ENCODE peak calls at places on chromosomes 6 and 20, in nine cellular contexts. S is breast epithelium, P is Panc1, C is HCT116, K is SK-N-SH, L is transverse colon, T is upper lobe of left lung, A is prostate gland, F is sigmoid colon. X is an unnamed sample.

GRCh38 chr6:97460394-97460793 is 177.4 kb upstream of the MMS22L start:
- DNase-seq in A (no peak), S (no peak), P (no peak), L (no peak), C (no peak), K (no peak), F (no peak), T (no peak), X (no peak)

GRCh38 chr6:121260651-121261102 is 73.6 kb downstream of the TBC1D32 start:
- DNase-seq in F (no peak), K (no peak), C (no peak), S (no peak), P (no peak), T (no peak), A (no peak), L (no peak), X (no peak)

GRCh38 chr6:145629478-145629877 is 105.8 kb downstream of the EPM2A start:
- DNase-seq in P (no peak), T (no peak), L (no peak), S (no peak), F (no peak), A (no peak), K (no peak), C (no peak), X (no peak)

GRCh38 chr6:46440133-46440532 is 51.1 kb downstream of the RCAN2 start:
- DNase-seq in K (no peak), A (no peak), F (no peak), L (no peak), T (no peak), P (no peak), C (no peak), S (no peak), X (no peak)

GRCh38 chr6:29758761-29759160 is 35.5 kb downstream of the HLA-F start:
- DNase-seq in F (no peak), C (no peak), T (no peak), P (no peak), A (no peak), S (no peak), K (no peak), L (no peak), X (peak; percentile 65)

GRCh38 chr6:107330190-107330589 is 129.2 kb downstream of the PDSS2 start:
- DNase-seq in K (no peak), P (no peak), T (peak; percentile 68), A (no peak), F (no peak), L (no peak), C (no peak), S (no peak), X (no peak)

GRCh38 chr20:18904192-18904591 is 90.6 kb downstream of the SCP2D1 start:
- DNase-seq in C (no peak), A (no peak), L (no peak), S (no peak), K (no peak), P (no peak), T (no peak), F (no peak), X (no peak)

GRCh38 chr20:41307021-41307420 is 10.5 kb downstream of the ZHX3 start:
- DNase-seq in S (no peak), A (no peak), L (no peak), F (no peak), C (no peak), K (no peak), T (no peak), P (no peak), X (no peak)

GRCh38 chr6:2877057-2877882 is 25.8 kb downstream of the SERPINB9 start:
- DNase-seq in K (no peak), C (no peak), S (no peak), T (no peak), A (no peak), F (no peak), L (peak; percentile 51), P (no peak), X (no peak)

GRCh38 chr6:15621203-15622044 is 41.4 kb downstream of the DTNBP1 start:
- DNase-seq in A (no peak), L (peak; percentile 20), F (peak; percentile 68), C (no peak), K (peak; percentile 52), P (no peak), T (peak; percentile 77), S (no peak), X (no peak)

GRCh38 chr6:14784596-14785360 is 461.1 kb upstream of the JARID2 start:
- DNase-seq in C (no peak), T (no peak), P (no peak), A (no peak), L (no peak), F (no peak), S (no peak), K (no peak), X (no peak)

GRCh38 chr20:7742479-7742878 is 197.8 kb downstream of the HAO1 start:
- DNase-seq in P (no peak), L (no peak), T (no peak), C (no peak), S (no peak), K (no peak), F (no peak), A (no peak), X (no peak)

GRCh38 chr20:18258126-18258860 is 30.0 kb upstream of the ZNF133 start:
- DNase-seq in P (no peak), K (peak; percentile 45), A (no peak), T (no peak), L (no peak), S (no peak), C (no peak), F (no peak), X (no peak)

GRCh38 chr6:33797635-33798342 is 6.0 kb downstream of the MLN start:
- DNase-seq in F (no peak), K (no peak), L (no peak), A (no peak), C (no peak), P (no peak), T (no peak), S (no peak), X (no peak)

GRCh38 chr20:63093966-63094766 is 87.4 kb upstream of the BHLHE23 start:
- DNase-seq in K (peak; percentile 26), S (no peak), L (peak; percentile 4), P (no peak), C (no peak), A (no peak), T (peak; percentile 7), F (peak; percentile 54), X (no peak)

GRCh38 chr6:30443657-30444450 is 45.5 kb upstream of the HLA-E start:
- DNase-seq in S (no peak), P (no peak), T (no peak), F (no peak), K (no peak), L (no peak), A (no peak), C (no peak), X (no peak)

GRCh38 chr6:129314575-129314974 is 395.4 kb downstream of the ARHGAP18 start:
- DNase-seq in P (no peak), S (no peak), L (no peak), T (no peak), F (no peak), C (no peak), A (no peak), K (no peak), X (no peak)

GRCh38 chr6:156984178-156984738 is 207.1 kb downstream of the ARID1B start:
- DNase-seq in T (no peak), P (no peak), F (no peak), S (no peak), L (no peak), A (no peak), C (no peak), K (no peak), X (no peak)
- H3K4me1 ChIP-seq in T (peaks cover 36% of the 10 kb centered on the region), P (peaks cover 40% of the 10 kb centered on the region), F (peaks cover 40% of the 10 kb centered on the region), S (no peaks in the 10 kb centered on the region), L (peaks cover 45% of the 10 kb centered on the region), A (no peaks in the 10 kb centered on the region), C (peaks cover 10% of the 10 kb centered on the region), K (peaks cover 25% of the 10 kb centered on the region), X (peaks cover 63% of the 10 kb centered on the region)

GRCh38 chr20:35715611-35716010 is 16.4 kb downstream of the ROMO1 start:
- DNase-seq in T (no peak), F (no peak), C (no peak), L (no peak), K (no peak), P (no peak), A (no peak), S (no peak), X (no peak)
- TF ChIP-seq POLR2AphosphoS5 in T (no peak), F (no peak), C (no peak), L (no peak), K (no peak), P (no peak), A (no peak), S (no peak), X (no peak)

GRCh38 chr20:24158271-24158670 is 169.7 kb upstream of the GGTLC1 start:
- DNase-seq in C (no peak), F (no peak), P (no peak), T (no peak), S (no peak), L (no peak), A (no peak), K (no peak), X (no peak)
- H3K4me1 ChIP-seq in C (no peaks in the 10 kb centered on the region), F (no peaks in the 10 kb centered on the region), P (no peaks in the 10 kb centered on the region), T (no peaks in the 10 kb centered on the region), S (no peaks in the 10 kb centered on the region), L (no peaks in the 10 kb centered on the region), A (no peaks in the 10 kb centered on the region), K (no peaks in the 10 kb centered on the region), X (no peaks in the 10 kb centered on the region)

GRCh38 chr20:46355778-46356177 is 47.5 kb upstream of the CDH22 start:
- DNase-seq in P (no peak), T (no peak), S (no peak), A (no peak), F (no peak), K (no peak), C (no peak), L (no peak), X (no peak)

GRCh38 chr20:46356195-46357029 is 48.1 kb upstream of the CDH22 start:
- DNase-seq in C (no peak), L (no peak), F (no peak), K (no peak), P (no peak), T (no peak), A (no peak), S (no peak), X (no peak)

GRCh38 chr20:46354920-46355654 is 46.8 kb upstream of the CDH22 start:
- DNase-seq in C (no peak), P (no peak), K (no peak), F (no peak), T (no peak), L (no peak), S (no peak), A (no peak), X (no peak)

GRCh38 chr20:46358336-46359058 is 47.9 kb downstream of the ELMO2 start:
- DNase-seq in L (no peak), P (no peak), S (no peak), F (no peak), T (no peak), K (no peak), A (no peak), C (no peak), X (no peak)

GRCh38 chr20:46357030-46357514 is 48.8 kb upstream of the CDH22 start:
- DNase-seq in F (no peak), L (no peak), P (no peak), A (no peak), K (peak; percentile 80), S (no peak), T (no peak), C (no peak), X (no peak)
- TF ChIP-seq POLR2AphosphoS5 in F (no peak), L (no peak), P (no peak), A (no peak), K (no peak), S (no peak), T (no peak), C (no peak), X (no peak)

X was measured in vagina.